ENCODE peak calls at places on chromosomes 3 and 15, in ten cellular contexts. V, D, F, M, C, W, H, G, X and I are unnamed samples.

GRCh38 chr15:92801412-92801773 is 98.7 kb upstream of the CHD2 start:
- DNase-seq in X (no peak), H (no peak), C (no peak), M (no peak), G (no peak), D (no peak), F (no peak), V (peak; percentile 87), W (peak; percentile 59), I (peak; percentile 98)

GRCh38 chr3:8610961-8611360 is 33.6 kb downstream of the SSUH2 start:
- DNase-seq in V (no peak), G (peak; percentile 84), F (no peak), M (no peak), D (no peak), W (no peak), H (no peak), X (no peak), C (no peak), I (no peak)

GRCh38 chr15:33067456-33067855 is 127.1 kb downstream of the FMN1 start:
- DNase-seq in G (no peak), V (no peak), F (no peak), M (no peak), H (no peak), D (no peak), X (no peak), C (no peak), W (no peak), I (peak; percentile 71)

GRCh38 chr15:100234158-100235029 is 107.4 kb downstream of the ADAMTS17 start:
- DNase-seq in W (no peak), D (no peak), C (no peak), X (no peak), G (no peak), F (no peak), M (no peak), V (no peak), H (no peak), I (no peak)

GRCh38 chr3:16848007-16848406 is 36.7 kb upstream of the PLCL2 start:
- DNase-seq in C (no peak), W (no peak), V (no peak), M (no peak), F (no peak), D (no peak), H (no peak), X (no peak), G (no peak), I (no peak)

GRCh38 chr15:70061086-70061370 is 36.7 kb downstream of the TLE3 start:
- DNase-seq in M (no peak), X (no peak), W (no peak), V (no peak), G (no peak), F (no peak), D (no peak), C (no peak), H (no peak), I (peak; percentile 63)

GRCh38 chr3:23740517-23741402 is 65.0 kb upstream of the UBE2E1 start:
- DNase-seq in H (no peak), V (peak; percentile 95), X (no peak), D (no peak), W (peak; percentile 96), C (no peak), M (peak; percentile 90), G (no peak), F (peak; percentile 65), I (peak; percentile 55)

GRCh38 chr3:172040078-172040975 is 949 bp downstream of the FNDC3B start:
- DNase-seq in W (peak; percentile 74), V (peak; percentile 76), D (peak; percentile 27), F (peak; percentile 68), X (no peak), H (peak; percentile 70), M (no peak), C (peak; percentile 75), G (peak; percentile 86), I (peak; percentile 70)

GRCh38 chr3:37168896-37169295 is 5.5 kb downstream of the LRRFIP2 start:
- DNase-seq in V (no peak), W (no peak), H (no peak), C (no peak), X (no peak), F (no peak), G (no peak), M (no peak), D (no peak), I (no peak)
- H3K9me3 ChIP-seq in V (no peaks in the 10 kb centered on the region), W (no peaks in the 10 kb centered on the region), H (no peaks in the 10 kb centered on the region), C (no peaks in the 10 kb centered on the region), X (no peaks in the 10 kb centered on the region), F (no peaks in the 10 kb centered on the region), G (no peaks in the 10 kb centered on the region), M (no peaks in the 10 kb centered on the region), D (no peaks in the 10 kb centered on the region), I (no peaks in the 10 kb centered on the region)

GRCh38 chr3:4356225-4356540 is 53.0 kb downstream of the SETMAR start:
- DNase-seq in H (no peak), M (no peak), C (no peak), F (no peak), D (no peak), V (no peak), X (no peak), W (no peak), G (peak; percentile 39), I (no peak)

GRCh38 chr3:4355401-4356224 is 52.4 kb downstream of the SETMAR start:
- DNase-seq in V (no peak), C (no peak), F (no peak), X (no peak), H (no peak), W (no peak), G (peak; percentile 55), M (no peak), D (no peak), I (no peak)

GRCh38 chr3:4351872-4352271 is 48.7 kb downstream of the SETMAR start:
- DNase-seq in C (no peak), W (no peak), X (peak; percentile 27), G (no peak), V (no peak), M (no peak), F (no peak), D (no peak), H (no peak), I (peak; percentile 14)

GRCh38 chr3:4350789-4351163 is 47.6 kb downstream of the SETMAR start:
- DNase-seq in M (peak; percentile 5), D (peak; percentile 39), V (peak; percentile 70), X (peak; percentile 82), C (no peak), F (peak; percentile 53), G (peak; percentile 64), H (peak; percentile 43), W (peak; percentile 41), I (peak; percentile 55)

DNA sequence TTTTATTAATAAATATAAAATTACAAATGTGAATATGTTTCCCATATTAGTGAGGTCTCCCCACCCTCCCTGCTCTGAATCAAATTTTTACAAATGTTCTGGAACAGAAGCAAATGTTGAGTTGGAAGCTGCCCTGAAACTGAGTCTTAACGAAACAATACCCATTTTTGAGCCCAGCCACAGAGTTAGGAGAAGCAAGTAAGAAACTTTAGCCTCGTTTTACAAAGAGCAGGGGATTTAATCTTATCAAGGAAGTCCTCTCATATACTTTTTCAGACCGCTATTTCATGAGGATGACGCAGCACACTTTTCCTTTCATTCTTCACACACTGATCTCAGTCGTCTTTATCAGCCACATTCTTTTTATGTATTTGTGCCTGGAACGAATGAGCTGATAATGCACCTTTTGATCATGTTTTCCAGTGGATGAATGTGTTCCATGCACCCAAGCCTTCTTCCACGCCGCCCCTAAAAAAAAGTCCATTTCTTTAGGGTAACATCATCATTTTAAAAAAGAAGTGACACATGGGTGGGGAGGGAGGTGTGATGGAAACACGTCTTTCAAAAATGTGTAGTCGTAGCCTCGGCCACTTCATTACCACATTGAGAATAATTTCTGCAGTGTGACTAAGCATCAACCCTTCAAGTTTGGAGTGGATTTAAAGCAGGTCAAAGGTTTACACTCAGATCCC is 48.1 kb downstream of the SETMAR start:
- DNase-seq in X (peak; percentile 7), D (no peak), M (no peak), H (no peak), G (no peak), W (no peak), V (no peak), F (peak; percentile 51), C (no peak), I (peak; percentile 65)
- H3K4me2 ChIP-seq in X (no peak overlapping the region), D (no peak overlapping the region), M (no peak overlapping the region), H (no peak overlapping the region), G (no peak overlapping the region), W (no peak overlapping the region), V (peak overlapping the region; percentile 62), F (peak overlapping the region; percentile 45), C (no peak overlapping the region), I (peak overlapping the region; percentile 75)

GRCh38 chr3:186212611-186213010 is 103.7 kb upstream of the ETV5 start:
- DNase-seq in D (no peak), M (no peak), G (no peak), H (no peak), V (no peak), C (no peak), W (no peak), F (no peak), X (no peak), I (no peak)

GRCh38 chr3:186213946-186214345 is 105.1 kb upstream of the ETV5 start:
- DNase-seq in M (no peak), W (no peak), V (no peak), G (no peak), C (no peak), X (no peak), D (no peak), H (no peak), F (peak; percentile 34), I (peak; percentile 6)

GRCh38 chr3:186208328-186208989 is 99.6 kb upstream of the ETV5 start:
- DNase-seq in G (no peak), H (no peak), C (no peak), W (no peak), D (no peak), M (no peak), X (peak; percentile 67), F (no peak), V (no peak), I (no peak)

GRCh38 chr3:186209810-186210752 is 101.2 kb upstream of the ETV5 start:
- DNase-seq in W (peak; percentile 80), C (peak; percentile 47), D (peak; percentile 79), G (peak; percentile 72), H (peak; percentile 61), V (no peak), M (no peak), X (no peak), F (no peak), I (peak; percentile 77)

GRCh38 chr3:186211101-186211500 is 102.2 kb upstream of the ETV5 start:
- DNase-seq in W (no peak), M (no peak), F (no peak), D (no peak), C (no peak), G (no peak), X (no peak), H (no peak), V (no peak), I (no peak)
- H3K27ac ChIP-seq in W (no peak overlapping the region), M (no peak overlapping the region), F (no peak overlapping the region), D (no peak overlapping the region), C (no peak overlapping the region), G (no peak overlapping the region), X (no peak overlapping the region), H (peak overlapping the region; percentile 82), V (no peak overlapping the region), I (no peak overlapping the region)

DNA sequence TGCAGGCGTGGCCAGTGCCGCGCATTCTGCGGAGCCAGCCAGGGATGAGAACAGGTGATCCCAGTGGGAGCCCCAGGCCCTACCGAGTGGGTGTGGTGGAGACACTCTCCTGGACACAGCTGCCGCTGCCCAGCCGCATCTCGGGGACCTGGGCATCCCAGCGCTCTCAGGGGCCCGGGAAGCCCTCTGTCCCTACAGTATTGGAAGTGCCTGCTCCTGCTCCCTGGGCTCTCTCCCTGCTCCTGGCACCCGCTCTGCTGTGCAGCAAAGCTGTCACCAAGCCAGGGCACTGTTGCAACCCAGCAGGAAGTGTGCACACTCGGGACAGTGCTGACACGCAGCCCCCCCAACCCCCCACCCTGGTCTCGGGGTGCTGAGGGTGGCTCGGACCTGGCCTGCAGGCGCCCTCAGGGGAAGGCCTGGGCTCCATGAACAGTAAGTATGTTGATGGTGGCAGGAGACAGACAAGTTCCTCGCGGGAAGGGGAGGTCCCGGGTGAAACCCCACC is 1177.4 kb upstream of the GBE1 start:
- DNase-seq in W (no peak), X (no peak), F (no peak), C (peak; percentile 18), D (no peak), M (no peak), H (no peak), V (no peak), G (peak; percentile 10), I (no peak)
- H3K9me3 ChIP-seq in W (peaks cover 6% of the 10 kb centered on the region), X (peaks cover 26% of the 10 kb centered on the region), F (no peaks in the 10 kb centered on the region), C (no peaks in the 10 kb centered on the region), D (peaks cover 22% of the 10 kb centered on the region), M (peaks cover 2% of the 10 kb centered on the region), H (no peaks in the 10 kb centered on the region), V (no peaks in the 10 kb centered on the region), G (no peaks in the 10 kb centered on the region), I (no peaks in the 10 kb centered on the region)